ENCODE peak calls at places on chromosomes 13 and 19, in four cellular contexts. Z, L, S and N are unnamed samples.

GRCh38 chr13:111856571-111856970 is 210.4 kb upstream of the SOX1 start:
- DNase-seq in L (no peak), S (no peak), Z (no peak), N (no peak)

GRCh38 chr13:50116430-50116973 is 101.3 kb downstream of the KCNRG start:
- DNase-seq in L (no peak), S (no peak), Z (no peak), N (no peak)

GRCh38 chr19:10228925-10229324 is 2.2 kb downstream of the S1PR2 start:
- DNase-seq in L (no peak), Z (no peak), S (peak), N (peak)

GRCh38 chr13:101554420-101555125 is 102.1 kb downstream of the ITGBL1 start:
- DNase-seq in S (no peak), Z (no peak), L (no peak), N (no peak)

GRCh38 chr19:48539503-48540096 is 12.4 kb upstream of the SULT2B1 start:
- DNase-seq in L (no peak), Z (no peak), S (no peak), N (peak)

GRCh38 chr13:23743269-23743668 is 145.9 kb downstream of the MIPEP start:
- DNase-seq in Z (no peak), L (no peak), S (no peak), N (no peak)

GRCh38 chr19:17997969-17998826 is 9.8 kb upstream of the ARRDC2 start:
- DNase-seq in Z (no peak), L (peak), S (peak), N (peak)

GRCh38 chr19:10209305-10209704 is 14.6 kb upstream of the DNMT1 start:
- DNase-seq in S (no peak), Z (no peak), L (no peak), N (no peak)

GRCh38 chr13:101626925-101627555 is 174.6 kb downstream of the ITGBL1 start:
- DNase-seq in Z (no peak), L (no peak), S (no peak), N (no peak)

GRCh38 chr13:113936566-113936965 is 37.3 kb downstream of the C13orf46 start:
- DNase-seq in S (no peak), Z (no peak), L (no peak), N (no peak)

GRCh38 chr13:113937497-113938140 is 36.3 kb downstream of the C13orf46 start:
- DNase-seq in S (no peak), L (no peak), Z (no peak), N (no peak)

GRCh38 chr13:113936166-113936565 is 37.7 kb downstream of the C13orf46 start:
- DNase-seq in S (no peak), Z (no peak), L (no peak), N (no peak)

GRCh38 chr13:113938246-113938645 is 35.6 kb downstream of the C13orf46 start:
- DNase-seq in S (no peak), L (no peak), Z (no peak), N (no peak)

DNA sequence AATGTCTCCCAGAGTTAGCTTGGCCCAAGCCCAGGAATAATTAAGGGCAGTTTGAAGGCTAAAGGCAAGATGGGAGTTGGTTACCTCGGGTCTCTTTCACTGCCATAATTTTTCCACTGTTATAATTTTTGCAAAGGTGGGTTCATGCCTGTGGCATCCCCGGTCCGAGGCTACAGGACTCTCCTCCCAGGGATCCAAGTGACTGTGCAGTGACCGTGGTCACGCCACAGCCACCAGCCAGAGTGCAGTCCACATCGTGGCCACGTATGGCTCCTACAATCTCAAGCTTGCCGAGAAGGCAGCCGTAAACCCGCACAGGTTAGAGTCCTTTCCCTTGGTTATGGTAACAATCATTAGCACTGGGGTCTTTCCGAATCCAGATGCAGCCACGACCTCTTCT is 36.8 kb downstream of the C13orf46 start:
- DNase-seq in Z (no peak), S (no peak), L (no peak), N (no peak)
- TF ChIP-seq FOSL1 in Z (no peak), S (no peak), L (no peak), N (no peak)

DNA sequence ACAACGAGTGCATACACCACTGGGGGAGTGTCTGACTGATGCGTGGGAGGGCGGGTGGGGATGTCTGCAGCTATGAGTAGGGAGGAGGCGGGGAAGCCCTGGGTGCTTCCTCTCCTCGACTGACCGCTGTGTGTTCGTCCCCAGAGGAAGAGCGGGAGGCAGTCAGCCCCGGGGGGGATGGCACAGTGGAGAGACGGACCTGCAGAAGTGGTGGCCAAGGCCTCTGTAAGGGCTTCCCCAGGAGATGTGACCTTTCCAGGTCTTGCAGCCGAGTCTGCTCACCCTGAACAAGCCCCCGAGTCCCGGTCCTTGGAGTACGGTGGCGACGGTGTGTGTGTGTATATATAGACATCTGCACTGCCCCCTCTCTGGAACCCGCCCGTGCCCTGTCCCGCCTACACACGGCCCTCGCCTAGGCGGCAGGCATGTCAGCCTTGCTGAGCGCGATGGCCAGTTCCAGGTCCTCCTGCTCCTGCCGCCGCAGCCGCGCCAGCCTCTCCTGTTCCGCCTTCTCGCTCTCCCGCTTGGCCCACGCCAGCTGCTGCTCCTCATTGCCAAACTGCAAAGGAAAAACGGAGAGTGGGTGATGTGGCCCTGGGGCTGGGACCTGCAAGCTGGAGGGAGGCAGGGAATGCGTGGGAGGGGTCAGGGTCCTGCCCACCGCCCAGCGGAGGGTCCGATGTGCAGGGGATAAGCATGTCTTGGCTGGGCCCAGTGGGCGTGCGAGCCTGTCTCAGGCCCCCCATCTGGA is 30.8 kb downstream of the KLF2 start:
- DNase-seq in S (no peak), L (no peak), Z (no peak), N (peak)
- TF ChIP-seq FOSL1 in S (no peak), L (no peak), Z (no peak), N (no peak)

GRCh38 chr19:28284389-28284788 is 928.6 kb downstream of the UQCRFS1 start:
- DNase-seq in L (no peak), Z (no peak), S (no peak), N (no peak)
- TF ChIP-seq FOSL1 in L (no peak), Z (no peak), S (no peak), N (no peak)

GRCh38 chr13:91020635-91021034 is 326.9 kb upstream of the MIR17HG start:
- DNase-seq in S (no peak), Z (no peak), L (no peak), N (no peak)

GRCh38 chr13:91017669-91018053 is 329.8 kb upstream of the MIR17HG start:
- DNase-seq in Z (peak), S (no peak), L (peak), N (peak)

GRCh38 chr13:91014696-91015095 is 332.8 kb upstream of the MIR17HG start:
- DNase-seq in Z (no peak), L (no peak), S (no peak), N (no peak)

GRCh38 chr13:91017031-91017668 is 330.3 kb upstream of the MIR17HG start:
- DNase-seq in S (no peak), Z (peak), L (peak), N (peak)
- TF ChIP-seq FOSL1 in S (no peak), Z (no peak), L (no peak), N (no peak)

DNA sequence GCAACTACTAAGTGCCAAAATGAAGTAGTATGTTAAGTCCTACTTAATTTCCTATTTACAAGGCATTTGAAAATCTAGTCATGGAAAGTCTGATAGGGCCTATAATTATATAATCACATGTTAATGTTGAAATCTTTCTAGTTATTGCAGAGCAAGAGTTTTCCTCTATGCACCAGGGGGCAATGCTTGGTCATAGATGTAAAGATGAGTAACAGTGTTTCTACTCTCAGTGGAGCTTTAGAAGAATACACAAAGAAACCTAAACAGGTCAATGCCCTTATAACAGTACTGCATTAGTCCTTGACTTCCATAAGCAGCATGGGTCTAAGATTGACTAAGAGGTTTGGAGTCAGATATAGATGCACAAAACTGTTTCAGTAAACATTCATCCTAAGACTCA is 218.7 kb downstream of the KCTD12 start:
- DNase-seq in Z (no peak), S (no peak), L (no peak), N (no peak)
- TF ChIP-seq FOSL1 in Z (no peak), S (no peak), L (no peak), N (no peak)

DNA sequence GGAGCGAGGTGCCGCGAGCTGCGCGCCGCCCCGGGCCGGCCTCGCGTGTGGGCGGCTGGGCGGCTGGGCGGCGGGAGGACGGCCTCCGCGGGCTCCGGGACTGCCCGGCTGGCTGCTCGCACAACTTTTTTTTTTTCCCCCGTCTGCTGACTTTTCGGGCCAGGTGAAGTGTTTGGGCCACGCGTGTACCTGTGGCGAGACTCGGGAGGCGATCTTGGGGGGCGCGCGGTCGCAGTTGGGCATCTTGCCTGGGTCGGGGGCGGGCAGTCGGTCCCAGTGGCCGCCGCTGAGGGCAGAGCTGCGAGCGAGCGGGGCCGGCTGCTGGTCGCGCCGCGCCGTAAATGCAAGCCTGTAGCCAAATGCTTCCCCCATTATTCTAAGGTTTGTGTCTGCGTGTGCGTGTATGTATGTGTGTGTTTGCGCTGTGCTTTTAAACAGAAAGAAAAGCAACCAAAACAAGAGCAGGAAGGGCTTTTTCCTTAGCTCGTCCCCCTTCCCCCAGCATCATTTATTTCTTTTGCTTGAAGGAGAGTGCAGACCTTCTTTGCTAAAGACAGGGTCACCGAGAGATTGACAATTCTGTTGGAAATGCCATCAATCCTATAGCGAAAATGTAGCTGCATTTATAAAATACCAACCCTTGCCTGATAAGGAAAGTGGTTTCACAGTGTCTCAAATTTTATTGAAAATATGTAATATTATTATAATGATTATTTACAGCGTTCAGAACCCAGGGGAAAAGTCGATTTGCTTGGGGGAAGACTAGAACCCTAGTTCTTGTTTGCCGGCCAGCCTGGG is 143.3 kb upstream of the ZNF536 start:
- DNase-seq in L (no peak), Z (no peak), S (no peak), N (no peak)
- TF ChIP-seq FOSL1 in L (no peak), Z (no peak), S (no peak), N (no peak)

GRCh38 chr19:13606156-13606555 is 99.9 kb upstream of the CACNA1A start:
- DNase-seq in S (no peak), L (no peak), Z (no peak), N (no peak)

GRCh38 chr19:13610042-13610691 is 103.9 kb upstream of the CACNA1A start:
- DNase-seq in S (no peak), Z (no peak), L (no peak), N (no peak)

GRCh38 chr19:13600802-13601201 is 94.5 kb upstream of the CACNA1A start:
- DNase-seq in Z (no peak), S (no peak), L (no peak), N (no peak)

GRCh38 chr19:13600091-13600490 is 93.8 kb upstream of the CACNA1A start:
- DNase-seq in L (no peak), Z (no peak), S (no peak), N (no peak)

DNA sequence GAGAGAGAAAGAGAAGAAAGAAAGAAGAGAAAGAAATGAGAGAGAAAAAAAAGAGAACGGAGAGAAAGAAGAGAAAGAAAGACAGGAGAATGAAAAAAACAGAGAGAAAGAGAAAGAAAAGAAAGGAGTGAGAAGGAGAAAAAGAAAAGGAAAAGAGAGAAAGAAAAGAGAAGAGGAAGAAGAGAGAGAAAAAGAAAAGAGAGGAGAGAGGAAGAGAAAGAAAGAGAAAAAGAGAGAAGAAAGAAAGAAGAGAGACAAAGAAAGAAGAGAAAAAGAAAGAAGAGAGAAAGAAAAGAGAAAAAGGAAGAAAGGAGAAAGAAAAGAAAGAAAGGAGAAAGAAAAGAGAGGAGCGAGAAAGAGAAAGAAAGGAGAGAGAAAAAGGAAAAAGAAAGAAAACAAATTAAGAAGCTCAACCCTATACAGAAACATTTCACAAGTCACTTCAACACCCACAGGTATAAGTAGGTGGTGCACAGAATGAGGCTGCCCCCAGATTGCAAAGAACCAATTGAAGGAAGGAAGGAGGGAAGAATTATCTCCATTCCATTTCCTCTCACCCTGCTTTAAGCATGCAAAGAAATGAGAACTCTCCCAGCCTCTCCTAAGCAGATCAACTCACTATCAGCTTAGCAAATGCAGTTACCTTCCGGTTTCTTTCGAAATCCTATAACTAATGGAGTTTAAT is 98.8 kb upstream of the CACNA1A start:
- DNase-seq in L (no peak), S (no peak), Z (no peak), N (no peak)
- TF ChIP-seq FOSL1 in L (no peak), S (no peak), Z (no peak), N (no peak)

GRCh38 chr13:79483302-79483701 is 2.3 kb downstream of the NDFIP2 start:
- DNase-seq in S (no peak), Z (no peak), L (no peak), N (no peak)
- TF ChIP-seq FOSL1 in S (no peak), Z (no peak), L (no peak), N (no peak)

DNA sequence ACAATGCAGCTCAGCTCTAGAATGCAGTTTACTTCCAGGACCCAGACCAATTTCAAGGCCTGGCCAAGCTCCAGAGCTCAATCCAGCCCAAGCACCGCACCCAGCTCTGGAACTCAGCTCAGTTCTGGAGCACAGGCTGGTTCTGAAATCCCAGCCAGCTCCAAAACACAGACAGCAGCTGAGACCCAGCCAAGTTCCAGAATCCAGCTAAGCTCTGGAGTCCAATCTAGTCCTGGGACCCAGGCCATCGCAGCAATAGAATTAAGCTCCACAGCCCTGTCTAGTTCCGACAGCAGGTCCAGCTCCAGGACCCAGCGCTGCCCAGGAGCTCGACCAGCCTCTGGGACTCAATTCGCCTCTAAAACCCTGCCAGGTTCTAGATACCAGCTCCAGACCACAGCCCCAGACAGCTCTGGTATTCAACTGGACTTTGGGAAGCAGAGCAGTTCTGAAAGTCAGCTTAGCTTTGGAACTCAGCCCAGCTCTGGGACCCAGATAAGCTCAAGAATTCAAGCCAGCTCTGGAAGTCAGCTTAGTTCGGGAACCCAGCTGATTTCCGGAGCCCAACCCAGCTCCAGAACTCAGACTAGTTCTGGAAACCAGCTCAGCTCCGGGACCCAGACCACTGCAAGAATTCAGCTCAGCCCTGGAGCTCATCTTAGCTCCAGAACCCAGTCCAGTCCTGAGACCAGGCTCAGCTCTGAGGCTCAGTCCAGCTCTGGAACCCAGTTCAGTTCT is 6.8 kb downstream of the GIPC3 start:
- DNase-seq in S (no peak), L (no peak), Z (no peak), N (no peak)
- TF ChIP-seq FOSL1 in S (no peak), L (no peak), Z (no peak), N (no peak)

GRCh38 chr13:79481685-79482052 is 714 bp downstream of the NDFIP2 start:
- DNase-seq in S (no peak), Z (no peak), L (no peak), N (peak)
- TF ChIP-seq FOSL1 in S (no peak), Z (no peak), L (no peak), N (no peak)